ENCODE peak calls at places on chromosomes 1 and 21, in five cellular contexts. P is PC-3, H is body of pancreas, E is Panc1, U is right lobe of liver. T is an unnamed sample.

GRCh38 chr21:27700974-27701614 is 734.2 kb upstream of the ADAMTS5 start:
- ATAC-seq in E (peak), H (peak), U (peak), P (peak), T (peak)

GRCh38 chr1:234331511-234331910 is 41.7 kb upstream of the COA6 start:
- ATAC-seq in E (no peak), U (no peak), H (no peak), P (no peak), T (no peak)

GRCh38 chr1:206987873-206988272 is 17.6 kb upstream of the FCAMR start:
- ATAC-seq in E (no peak), P (no peak), H (no peak), U (no peak), T (no peak)

GRCh38 chr1:53681647-53682368 is 57.2 kb downstream of the GLIS1 start:
- ATAC-seq in P (peak), E (peak), U (peak), H (peak), T (no peak)

GRCh38 chr21:29185172-29185571 is 54.7 kb downstream of the MAP3K7CL start:
- ATAC-seq in U (peak), P (no peak), H (no peak), E (no peak), T (no peak)

GRCh38 chr1:223133301-223133823 is 9.7 kb downstream of the TLR5 start:
- ATAC-seq in U (no peak), H (peak), P (peak), E (peak), T (no peak)

GRCh38 chr1:162605225-162605927 is 26.9 kb upstream of the DDR2 start:
- ATAC-seq in E (peak), P (peak), H (no peak), U (no peak), T (peak)

GRCh38 chr1:10074059-10074854 is 41.5 kb downstream of the UBE4B start:
- ATAC-seq in U (peak), H (no peak), E (no peak), P (peak), T (peak)

GRCh38 chr1:182391028-182391361 is 595 bp downstream of the GLUL start:
- ATAC-seq in P (no peak), H (no peak), E (peak), U (peak), T (peak)

GRCh38 chr1:30253807-30254440 is 469.5 kb downstream of the MATN1 start:
- ATAC-seq in H (no peak), P (no peak), E (no peak), U (no peak), T (no peak)

GRCh38 chr1:31763671-31764306 is 351 bp downstream of the ADGRB2 start:
- ATAC-seq in P (no peak), E (peak), U (no peak), H (peak), T (peak)

GRCh38 chr1:176897350-176898236 is 266.9 kb downstream of the ASTN1 start:
- ATAC-seq in E (peak), U (peak), H (peak), P (peak), T (peak)

GRCh38 chr1:233664804-233665574 is 51.1 kb downstream of the KCNK1 start:
- ATAC-seq in H (no peak), P (no peak), U (no peak), E (no peak), T (no peak)

GRCh38 chr1:213082778-213083445 is 31.9 kb downstream of the RPS6KC1 start:
- ATAC-seq in H (no peak), P (peak), E (no peak), U (no peak), T (no peak)

GRCh38 chr1:24096009-24096736 is 15.8 kb downstream of the MYOM3 start:
- ATAC-seq in E (no peak), H (no peak), U (no peak), P (no peak), T (no peak)

GRCh38 chr21:41947596-41948403 is 6.0 kb downstream of the C2CD2 start:
- ATAC-seq in H (no peak), E (no peak), U (no peak), P (peak), T (peak)

GRCh38 chr1:91789273-91789997 is 96.5 kb downstream of the TGFBR3 start:
- ATAC-seq in P (no peak), E (no peak), U (no peak), H (no peak), T (no peak)

GRCh38 chr1:201019321-201019977 is 4.1 kb downstream of the KIF21B start:
- ATAC-seq in U (peak), H (no peak), P (peak), E (no peak), T (no peak)

GRCh38 chr1:53121319-53122172 is 20.9 kb downstream of the SLC1A7 start:
- ATAC-seq in H (no peak), E (peak), U (no peak), P (no peak), T (peak)

GRCh38 chr1:163071381-163072255 is 2.5 kb downstream of the RGS4 start:
- ATAC-seq in E (no peak), H (peak), U (peak), P (peak), T (peak)

GRCh38 chr1:180211860-180212229 is 18.2 kb upstream of the LHX4 start:
- ATAC-seq in H (no peak), E (no peak), U (no peak), P (no peak), T (no peak)

GRCh38 chr1:180215856-180216625 is 14.0 kb upstream of the LHX4 start:
- ATAC-seq in P (no peak), U (no peak), E (no peak), H (no peak), T (no peak)

GRCh38 chr1:180217021-180217420 is 13.0 kb upstream of the LHX4 start:
- ATAC-seq in E (no peak), U (no peak), P (no peak), H (no peak), T (no peak)

GRCh38 chr1:180211156-180211859 is 18.8 kb upstream of the LHX4 start:
- ATAC-seq in E (peak), U (no peak), H (no peak), P (no peak), T (no peak)

DNA sequence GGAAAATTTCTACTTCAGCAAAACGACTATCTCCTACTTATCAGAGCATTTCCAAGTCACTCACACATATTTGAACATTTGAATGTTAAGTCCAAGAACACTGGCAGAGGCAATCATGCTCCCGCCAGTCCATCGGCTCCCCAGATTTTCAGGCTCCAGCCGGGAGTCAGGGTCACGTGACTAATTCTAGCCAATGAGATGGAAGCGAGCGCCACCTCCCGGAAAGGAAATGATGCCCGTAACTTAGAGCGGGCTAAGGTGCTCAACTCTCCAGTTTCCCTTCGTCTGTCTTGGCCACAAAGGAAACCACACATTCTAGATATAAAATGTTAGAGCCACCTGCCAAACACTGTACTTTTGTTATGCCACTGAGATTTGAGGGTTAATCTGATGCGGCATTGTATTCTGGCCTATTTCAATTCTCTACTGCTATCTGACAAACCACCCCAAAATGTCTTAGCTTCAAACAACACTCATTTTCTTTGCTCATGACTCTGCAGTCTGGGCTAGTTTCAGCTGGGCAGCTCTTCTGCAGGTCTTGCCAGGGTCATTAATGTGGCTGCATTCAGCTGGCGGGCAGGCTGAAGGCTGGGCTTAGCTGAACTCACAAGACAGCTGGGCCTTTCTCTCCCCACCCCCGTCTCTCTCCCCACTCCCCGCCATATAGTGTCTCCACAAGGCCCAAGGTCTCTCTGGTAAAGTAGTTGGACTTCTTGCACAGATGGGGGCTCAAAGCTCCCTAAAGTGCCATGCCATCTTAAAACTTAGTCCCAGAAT is 16.5 kb upstream of the LHX4 start:
- ATAC-seq in E (no peak), U (no peak), P (no peak), H (no peak), T (no peak)
- TF ChIP-seq CTCF in E (no peak), U (no peak), P (no peak), H (no peak), T (no peak)

GRCh38 chr1:106022312-106022902 is 1034.1 kb upstream of the PRMT6 start:
- ATAC-seq in H (no peak), U (no peak), E (no peak), P (no peak), T (no peak)
- TF ChIP-seq CTCF in H (no peak), U (peak), E (no peak), P (peak), T (peak)

DNA sequence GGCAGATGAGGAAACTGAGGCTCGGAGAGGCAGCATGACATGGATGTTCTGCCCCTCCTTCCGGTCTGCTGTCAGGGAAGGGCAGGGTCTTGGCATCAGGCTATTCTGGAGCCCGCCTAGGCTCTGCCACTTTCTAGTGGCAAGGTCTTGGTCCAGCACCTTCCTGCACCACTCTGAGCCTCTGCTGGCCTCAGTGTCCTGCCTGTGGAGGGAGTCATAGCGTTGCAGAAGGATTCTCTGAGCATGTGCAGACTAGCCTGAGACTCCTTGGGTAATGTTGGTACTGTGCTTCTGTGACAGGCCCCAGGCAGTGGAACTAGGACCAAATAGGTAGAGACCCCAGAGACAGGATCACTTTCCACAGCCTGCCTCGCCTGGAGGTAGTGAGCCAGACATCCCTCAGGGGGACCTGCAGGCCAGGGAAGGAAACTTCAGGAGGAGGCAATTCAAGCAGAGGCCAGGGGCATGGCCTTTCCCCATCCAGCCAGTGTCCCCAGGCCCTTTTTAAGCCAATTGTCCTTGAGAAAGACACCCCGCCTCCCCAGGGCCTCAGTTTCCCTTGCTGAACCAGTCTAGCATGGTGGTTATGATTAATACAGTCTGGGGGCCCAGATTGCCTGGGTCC is 10.6 kb downstream of the EDN2 start:
- ATAC-seq in H (no peak), U (no peak), E (no peak), P (peak), T (no peak)
- TF ChIP-seq CTCF in H (no peak), U (no peak), E (no peak), P (no peak), T (no peak)

GRCh38 chr1:99737016-99737415 is 29.4 kb downstream of the FRRS1 start:
- ATAC-seq in H (no peak), E (peak), U (peak), P (peak), T (peak)
- TF ChIP-seq CTCF in H (no peak), E (peak), U (peak), P (peak), T (peak)

GRCh38 chr1:16236091-16236494 is 890 bp downstream of the CPLANE2 start:
- ATAC-seq in H (peak), E (peak), U (peak), P (peak), T (peak)
- TF ChIP-seq CTCF in H (peak), E (no peak), U (peak), P (peak), T (no peak)

GRCh38 chr1:50915621-50916020 is 44.4 kb downstream of the FAF1 start:
- ATAC-seq in P (no peak), E (no peak), H (no peak), U (no peak), T (no peak)
- TF ChIP-seq CTCF in P (no peak), E (no peak), H (no peak), U (no peak), T (no peak)

GRCh38 chr1:229378586-229379442 is 36.0 kb upstream of the CCSAP start:
- ATAC-seq in E (no peak), P (peak), H (no peak), U (no peak), T (no peak)

GRCh38 chr1:229379901-229380300 is 37.1 kb upstream of the CCSAP start:
- ATAC-seq in P (no peak), E (no peak), U (no peak), H (no peak), T (no peak)

GRCh38 chr1:229380514-229381160 is 37.8 kb upstream of the CCSAP start:
- ATAC-seq in P (no peak), U (no peak), H (no peak), E (no peak), T (no peak)

GRCh38 chr1:229383188-229383587 is 40.3 kb upstream of the CCSAP start:
- ATAC-seq in E (no peak), P (no peak), U (no peak), H (no peak), T (no peak)

DNA sequence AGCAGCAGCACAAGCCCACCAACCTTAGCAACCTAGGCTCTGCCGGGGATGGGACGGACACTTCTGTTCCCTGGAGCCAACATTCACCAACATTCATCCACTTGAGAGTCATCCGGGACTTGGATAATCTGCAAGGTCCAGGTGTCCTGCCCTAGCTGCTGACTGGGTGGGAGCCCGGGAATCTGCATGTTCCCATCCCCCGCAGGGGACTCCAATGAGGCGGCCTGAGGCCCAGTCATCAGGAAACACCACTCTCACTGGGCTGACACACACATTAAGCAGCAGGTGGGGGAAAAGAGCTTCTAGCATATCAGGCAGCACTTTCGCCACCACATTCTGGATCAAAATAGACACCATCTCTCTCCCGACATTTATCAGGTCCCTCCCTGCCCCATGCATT is 38.4 kb upstream of the CCSAP start:
- ATAC-seq in P (no peak), H (no peak), E (no peak), U (no peak), T (no peak)
- TF ChIP-seq CTCF in P (no peak), H (no peak), E (no peak), U (no peak), T (no peak)

T was measured in gastroesophageal sphincter.